ENCODE peak calls at places on chromosomes 5 and 9, in seven cellular contexts. S is fibroblast of mammary gland, N is aorta, U is lower lobe of right lung, P is iPS DF 6.9, X is progenitor cell of endocrine pancreas, F is H7. T is an unnamed sample.

GRCh38 chr5:94021246-94021645 is 279.8 kb upstream of the POU5F2 start:
- DNase-seq in S (peak), N (no peak), U (no peak), P (no peak), X (no peak), F (no peak), T (peak)

GRCh38 chr5:75337366-75338021 is 474 bp downstream of the HMGCR start:
- DNase-seq in S (peak), N (peak), U (no peak), P (no peak), X (peak), F (no peak), T (no peak)

GRCh38 chr5:168291961-168292782 is 727 bp downstream of the WWC1 start:
- DNase-seq in S (no peak), N (no peak), U (no peak), P (no peak), X (peak), F (peak), T (no peak)

GRCh38 chr9:84759300-84759750 is 89.8 kb downstream of the NTRK2 start:
- DNase-seq in S (no peak), N (no peak), U (no peak), P (no peak), X (no peak), F (no peak), T (no peak)

GRCh38 chr5:67350600-67351315 is 154.2 kb upstream of the CD180 start:
- DNase-seq in S (peak), N (no peak), U (no peak), P (no peak), X (no peak), F (no peak), T (peak)

GRCh38 chr5:14164764-14165163 is 21.6 kb downstream of the TRIO start:
- DNase-seq in S (no peak), N (no peak), U (no peak), P (no peak), X (no peak), F (no peak), T (no peak)

GRCh38 chr5:8247485-8247884 is 378.5 kb downstream of the MTRR start:
- DNase-seq in S (no peak), N (no peak), U (no peak), P (no peak), X (no peak), F (no peak), T (no peak)

GRCh38 chr5:130526708-130527107 is 622.4 kb downstream of the CHSY3 start:
- DNase-seq in S (no peak), N (no peak), U (peak), P (no peak), X (no peak), F (no peak), T (no peak)

GRCh38 chr5:82277613-82277986 is 554 bp downstream of the RPS23 start:
- DNase-seq in S (peak), N (no peak), U (no peak), P (no peak), X (no peak), F (no peak), T (no peak)

GRCh38 chr9:81804306-81804705 is 115.0 kb upstream of the TLE1 start:
- DNase-seq in S (peak), N (no peak), U (no peak), P (no peak), X (no peak), F (no peak), T (no peak)

GRCh38 chr5:154221371-154221896 is 30.9 kb downstream of the GALNT10 start:
- DNase-seq in S (peak), N (peak), U (peak), P (no peak), X (no peak), F (no peak), T (peak)

GRCh38 chr5:89213584-89213983 is 330.6 kb upstream of the MEF2C start:
- DNase-seq in S (peak), N (peak), U (no peak), P (no peak), X (no peak), F (no peak), T (peak)

GRCh38 chr5:69105996-69106906 is 12.4 kb downstream of the SLC30A5 start:
- DNase-seq in S (no peak), N (no peak), U (no peak), P (no peak), X (no peak), F (no peak), T (no peak)

GRCh38 chr5:78964889-78965288 is 20.2 kb downstream of the ARSB start:
- DNase-seq in S (peak), N (no peak), U (no peak), P (no peak), X (no peak), F (no peak), T (peak)

GRCh38 chr5:96745844-96746531 is 61.8 kb downstream of the ERAP1 start:
- DNase-seq in S (no peak), N (no peak), U (no peak), P (no peak), X (no peak), F (no peak), T (peak)

GRCh38 chr9:112971415-112971814 is 40.6 kb downstream of the ZNF883 start:
- DNase-seq in S (peak), N (no peak), U (no peak), P (peak), X (no peak), F (peak), T (no peak)

GRCh38 chr9:131727795-131728545 is 11.9 kb downstream of the RAPGEF1 start:
- DNase-seq in S (no peak), N (no peak), U (no peak), P (no peak), X (no peak), F (no peak), T (no peak)

GRCh38 chr5:78644129-78644528 is 4.4 kb downstream of the LHFPL2 start:
- DNase-seq in S (no peak), N (no peak), U (no peak), P (no peak), X (no peak), F (no peak), T (no peak)

GRCh38 chr5:39700523-39700922 is 275.7 kb upstream of the DAB2 start:
- DNase-seq in S (no peak), N (no peak), U (no peak), P (no peak), X (no peak), F (no peak), T (no peak)

GRCh38 chr5:148653840-148654781 is at the start of gene HTR4:
- DNase-seq in S (no peak), N (no peak), U (no peak), P (no peak), X (no peak), F (peak), T (no peak)

GRCh38 chr9:2493578-2493977 is 128.0 kb upstream of the VLDLR start:
- DNase-seq in S (no peak), N (no peak), U (no peak), P (no peak), X (no peak), F (no peak), T (no peak)

T was measured in fibroblast of gingiva.